ENCODE peak calls at places on chromosome 14, in six cellular contexts. T is AG10803, W is body of pancreas, R is NCI-H1694, C is RKO, J is Right ventricle myocardium superior. P is an unnamed sample.

GRCh38 chr14:41548666-41549065 is 58.0 kb upstream of the LRFN5 start:
- DNase-seq in R (no peak), C (no peak), W (no peak), T (no peak), J (no peak), P (no peak)

GRCh38 chr14:101755591-101756324 is 5.8 kb upstream of the PPP2R5C start:
- DNase-seq in R (no peak), J (no peak), T (no peak), C (no peak), W (no peak), P (no peak)

GRCh38 chr14:103056322-103057027 is 874 bp downstream of the CDC42BPB start:
- DNase-seq in C (peak), J (peak), R (peak), W (peak), T (peak), P (no peak)

GRCh38 chr14:34322940-34323418 is 139.1 kb downstream of the SPTSSA start:
- DNase-seq in C (peak), R (peak), T (peak), J (peak), W (peak), P (peak)

GRCh38 chr14:42112108-42112507 is 505.4 kb downstream of the LRFN5 start:
- DNase-seq in J (no peak), T (peak), C (no peak), R (no peak), W (no peak), P (no peak)

GRCh38 chr14:93994919-93995682 is 2.0 kb upstream of the CCDC197 start:
- DNase-seq in W (peak), J (peak), C (peak), R (peak), T (peak), P (no peak)

GRCh38 chr14:92938235-92938875 is 15.4 kb downstream of the CHGA start:
- DNase-seq in J (no peak), C (no peak), W (no peak), R (no peak), T (no peak), P (no peak)

GRCh38 chr14:32332415-32333116 is 3.5 kb downstream of the AKAP6 start:
- DNase-seq in C (no peak), T (no peak), W (no peak), J (no peak), R (no peak), P (no peak)

GRCh38 chr14:76955575-76956252 is 72.8 kb downstream of the IRF2BPL start:
- DNase-seq in W (no peak), T (peak), J (peak), C (peak), R (no peak), P (peak)

GRCh38 chr14:50619569-50620141 is 48.5 kb downstream of the SAV1 start:
- DNase-seq in W (no peak), R (peak), C (peak), T (peak), J (no peak), P (peak)

GRCh38 chr14:23085458-23085857 is 9.5 kb downstream of the ACIN1 start:
- DNase-seq in R (no peak), W (no peak), J (no peak), C (no peak), T (peak), P (no peak)

GRCh38 chr14:105941226-105942166 is 415.1 kb downstream of the TMEM121 start:
- DNase-seq in T (no peak), J (no peak), R (no peak), C (no peak), W (no peak), P (no peak)

GRCh38 chr14:60622210-60622919 is 26.9 kb downstream of the SIX1 start:
- DNase-seq in C (no peak), R (no peak), T (peak), W (no peak), J (no peak), P (no peak)

GRCh38 chr14:59481407-59482119 is 2.6 kb downstream of the L3HYPDH start:
- DNase-seq in W (no peak), T (peak), C (peak), J (no peak), R (no peak), P (no peak)

GRCh38 chr14:85634205-85634604 is 104.3 kb downstream of the FLRT2 start:
- DNase-seq in R (no peak), W (no peak), T (peak), C (no peak), J (no peak), P (no peak)

GRCh38 chr14:51676549-51676948 is 24.8 kb downstream of the FRMD6 start:
- DNase-seq in W (no peak), C (no peak), J (no peak), R (no peak), T (no peak), P (no peak)

GRCh38 chr14:99564256-99564902 is 39.6 kb downstream of the CCDC85C start:
- DNase-seq in W (peak), T (peak), R (peak), J (peak), C (no peak), P (peak)

GRCh38 chr14:68848253-68848652 is 55.4 kb upstream of the ZFP36L1 start:
- DNase-seq in W (no peak), T (no peak), R (no peak), J (no peak), C (no peak), P (no peak)

GRCh38 chr14:104568620-104569019 is 10.9 kb upstream of the C14orf180 start:
- DNase-seq in J (no peak), R (no peak), T (no peak), W (no peak), C (no peak), P (no peak)

GRCh38 chr14:28807518-28807917 is 40.9 kb downstream of the FOXG1 start:
- DNase-seq in R (no peak), C (no peak), T (no peak), W (no peak), J (no peak), P (no peak)

GRCh38 chr14:53491256-53491905 is 338.3 kb upstream of the DDHD1 start:
- DNase-seq in C (no peak), W (no peak), T (peak), J (no peak), R (no peak), P (no peak)

GRCh38 chr14:93947282-93947681 is 20.1 kb downstream of the FAM181A start:
- DNase-seq in W (no peak), T (no peak), R (no peak), J (no peak), C (no peak), P (no peak)

GRCh38 chr14:57058319-57058718 is 210.4 kb downstream of the EXOC5 start:
- DNase-seq in R (no peak), W (peak), C (no peak), T (no peak), J (no peak), P (no peak)

GRCh38 chr14:92967346-92967926 is 44.5 kb downstream of the CHGA start:
- DNase-seq in R (no peak), T (peak), J (no peak), C (no peak), W (no peak), P (no peak)

GRCh38 chr14:30243157-30243556 is 315.5 kb upstream of the PRKD1 start:
- DNase-seq in C (no peak), T (no peak), R (no peak), W (no peak), J (no peak), P (no peak)

GRCh38 chr14:24238123-24238522 is 4.3 kb downstream of the TINF2 start:
- DNase-seq in J (no peak), W (no peak), C (no peak), T (no peak), R (no peak), P (no peak)

GRCh38 chr14:102491786-102492522 is 17.6 kb downstream of the ANKRD9 start:
- DNase-seq in T (no peak), J (peak), W (no peak), C (no peak), R (no peak), P (no peak)

GRCh38 chr14:54788701-54789100 is 113.9 kb downstream of the GCH1 start:
- DNase-seq in J (no peak), W (no peak), R (no peak), C (no peak), T (no peak), P (no peak)

GRCh38 chr14:65095633-65096205 is 6.6 kb downstream of the MAX start:
- DNase-seq in W (peak), J (peak), T (peak), R (no peak), C (no peak), P (peak)

GRCh38 chr14:26773906-26774593 is 176.2 kb upstream of the NOVA1 start:
- DNase-seq in J (no peak), C (peak), R (no peak), W (no peak), T (no peak), P (no peak)

GRCh38 chr14:103500148-103500990 is 22.3 kb downstream of the CKB start:
- DNase-seq in R (peak), T (peak), W (peak), J (peak), C (peak), P (peak)

GRCh38 chr14:71078481-71078880 is 171.2 kb downstream of the PCNX1 start:
- DNase-seq in W (no peak), R (no peak), J (no peak), T (no peak), C (no peak), P (no peak)

GRCh38 chr14:89775161-89775560 is 179.4 kb downstream of the EFCAB11 start:
- DNase-seq in W (no peak), J (no peak), R (no peak), C (no peak), T (no peak), P (no peak)

GRCh38 chr14:30362369-30363218 is 196.4 kb upstream of the G2E3 start:
- DNase-seq in W (no peak), C (no peak), T (no peak), R (no peak), J (no peak), P (no peak)

GRCh38 chr14:74747237-74747636 is 15.9 kb upstream of the YLPM1 start:
- DNase-seq in J (no peak), R (no peak), W (no peak), T (no peak), C (no peak), P (no peak)

GRCh38 chr14:68551045-68551683 is 241.7 kb downstream of the ZFP36L1 start:
- DNase-seq in R (no peak), C (no peak), J (no peak), W (no peak), T (no peak), P (no peak)

GRCh38 chr14:65277027-65277426 is 135.5 kb upstream of the FUT8 start:
- DNase-seq in T (peak), J (no peak), C (no peak), R (no peak), W (no peak), P (no peak)

GRCh38 chr14:78202178-78202577 is 32.0 kb downstream of the NRXN3 start:
- DNase-seq in R (no peak), W (no peak), T (no peak), C (no peak), J (no peak), P (no peak)

GRCh38 chr14:100524933-100525243 is 62.3 kb downstream of the BEGAIN start:
- DNase-seq in T (no peak), J (no peak), W (peak), C (no peak), R (peak), P (peak)

P was measured in midbrain.